ENCODE peak calls at places on chromosomes 7 and 10, in four cellular contexts. One of them, this sample, is unnamed.

GRCh38 chr7:125480762-125481161 is 551.1 kb upstream of the POT1 start:
- DNase-seq in substantia nigra: no peak
- DNase-seq in CD4-positive, alpha-beta T cell: no peak
- DNase-seq in HCT116: no peak
- DNase-seq in this sample: no peak

GRCh38 chr10:60573342-60573741 is 183.7 kb upstream of the ANK3 start:
- DNase-seq in substantia nigra: no peak
- DNase-seq in CD4-positive, alpha-beta T cell: no peak
- DNase-seq in HCT116: no peak
- DNase-seq in this sample: no peak

GRCh38 chr7:158389514-158390425 is 197.9 kb downstream of the PTPRN2 start:
- DNase-seq in substantia nigra: no peak
- DNase-seq in CD4-positive, alpha-beta T cell: no peak
- DNase-seq in HCT116: no peak
- DNase-seq in this sample: no peak

GRCh38 chr10:63204667-63205391 is 71.7 kb downstream of the NRBF2 start:
- DNase-seq in substantia nigra: no peak
- DNase-seq in CD4-positive, alpha-beta T cell: no peak
- DNase-seq in HCT116: no peak
- DNase-seq in this sample: no peak

GRCh38 chr10:13842119-13842518 is 255.4 kb downstream of the PRPF18 start:
- DNase-seq in substantia nigra: no peak
- DNase-seq in CD4-positive, alpha-beta T cell: no peak
- DNase-seq in HCT116: no peak
- DNase-seq in this sample: no peak

GRCh38 chr7:19491371-19491770 is 217.5 kb downstream of the POLR1F start:
- DNase-seq in substantia nigra: no peak
- DNase-seq in CD4-positive, alpha-beta T cell: no peak
- DNase-seq in HCT116: no peak
- DNase-seq in this sample: no peak

GRCh38 chr10:110260746-110261477 is 43.8 kb downstream of the SMNDC1 start:
- DNase-seq in substantia nigra: no peak
- DNase-seq in CD4-positive, alpha-beta T cell: no peak
- DNase-seq in HCT116: no peak
- DNase-seq in this sample: no peak

GRCh38 chr10:71598673-71599072 is 120.9 kb downstream of the C10orf105 start:
- DNase-seq in substantia nigra: no peak
- DNase-seq in CD4-positive, alpha-beta T cell: no peak
- DNase-seq in HCT116: no peak
- DNase-seq in this sample: no peak

GRCh38 chr7:40983106-40983505 is 719.8 kb downstream of the INHBA start:
- DNase-seq in substantia nigra: no peak
- DNase-seq in CD4-positive, alpha-beta T cell: no peak
- DNase-seq in HCT116: no peak
- DNase-seq in this sample: no peak

GRCh38 chr10:1364151-1364910 is 308.1 kb downstream of the WDR37 start:
- DNase-seq in substantia nigra: no peak
- DNase-seq in CD4-positive, alpha-beta T cell: no peak
- DNase-seq in HCT116: no peak
- DNase-seq in this sample: peak

DNA sequence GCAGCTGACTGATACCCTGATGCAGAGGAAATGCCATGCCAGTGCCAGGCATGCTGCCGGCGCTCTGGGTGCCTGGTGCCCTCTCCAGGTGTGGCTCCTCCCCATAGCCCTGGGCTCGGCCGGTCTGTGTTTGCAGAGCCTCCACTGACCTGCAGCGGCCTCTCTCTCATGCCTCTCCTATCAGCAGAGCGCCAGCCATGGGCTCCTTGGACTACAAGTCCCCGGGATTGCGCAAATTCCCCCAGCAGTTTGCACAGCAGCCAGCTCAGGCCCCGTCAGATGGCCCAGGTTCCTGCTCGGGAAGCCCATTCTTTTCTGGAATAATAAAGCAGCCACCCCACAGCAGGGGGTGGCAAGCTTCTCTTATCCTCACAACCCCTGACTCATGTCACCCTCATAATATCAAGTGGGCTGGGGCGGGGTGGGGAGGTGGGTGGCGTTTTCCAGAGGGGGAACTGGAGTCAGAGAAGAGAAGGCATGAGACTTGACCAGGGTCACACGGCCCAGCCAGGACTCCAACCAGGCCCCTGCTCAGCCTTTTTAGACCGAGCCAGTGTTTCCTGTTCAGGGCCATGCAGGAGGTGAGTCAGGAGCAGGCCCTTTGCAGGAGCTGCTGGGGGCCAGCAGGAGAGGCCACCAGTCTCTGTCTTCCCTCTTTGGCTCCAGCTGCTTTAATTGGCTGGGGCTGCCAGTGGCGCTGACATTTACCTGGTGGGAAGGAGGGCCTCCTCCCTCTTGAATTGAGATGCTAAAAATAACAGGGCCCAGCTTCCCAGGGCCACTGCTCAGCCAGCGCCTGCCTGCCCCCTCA is 58.6 kb downstream of the ZMIZ1 start:
- DNase-seq in substantia nigra: no peak
- DNase-seq in CD4-positive, alpha-beta T cell: no peak
- DNase-seq in HCT116: peak
- DNase-seq in this sample: no peak
- H3K27ac ChIP-seq in substantia nigra: no peak
- H3K27ac ChIP-seq in CD4-positive, alpha-beta T cell: no peak
- H3K27ac ChIP-seq in HCT116: peak
- H3K27ac ChIP-seq in this sample: no peak

DNA sequence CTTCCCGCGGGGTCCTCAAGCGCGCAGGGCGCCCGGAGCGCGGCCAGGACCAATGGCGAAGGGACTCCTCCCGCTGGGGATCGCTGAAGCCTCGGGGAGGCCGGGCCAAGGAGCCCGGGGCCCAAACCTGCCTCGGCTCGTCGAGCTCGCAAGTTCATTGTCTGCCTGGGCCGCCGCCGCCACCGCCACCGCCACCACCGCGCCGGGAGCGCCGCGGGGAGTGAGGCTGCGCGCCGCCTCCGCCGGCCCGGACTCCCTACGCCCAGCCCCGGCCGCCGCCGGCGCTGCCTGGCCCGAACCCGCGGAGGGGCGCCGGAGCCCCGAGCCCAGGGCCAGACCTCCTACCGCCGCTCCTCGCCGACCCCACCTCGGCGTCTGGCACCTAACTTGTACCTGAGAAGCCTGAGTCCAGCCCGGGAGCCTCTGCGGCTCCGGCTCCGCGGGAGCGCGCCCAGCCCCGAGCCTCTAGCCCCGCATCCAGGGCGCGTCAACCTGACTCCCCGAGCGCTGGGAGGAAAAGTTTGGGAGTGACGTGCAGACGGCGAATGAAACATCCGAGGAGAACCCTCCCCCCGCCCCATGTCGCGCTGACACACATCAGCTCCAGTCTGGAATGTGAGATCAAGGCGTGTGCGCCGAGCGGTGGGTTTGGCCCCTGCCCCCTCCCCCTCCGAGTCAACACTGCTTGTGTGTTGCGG is at the start of gene CHST15:
- DNase-seq in substantia nigra: peak
- DNase-seq in CD4-positive, alpha-beta T cell: no peak
- DNase-seq in HCT116: peak
- DNase-seq in this sample: peak
- H3K27ac ChIP-seq in substantia nigra: peak
- H3K27ac ChIP-seq in CD4-positive, alpha-beta T cell: no peak
- H3K27ac ChIP-seq in HCT116: peak
- H3K27ac ChIP-seq in this sample: peak

DNA sequence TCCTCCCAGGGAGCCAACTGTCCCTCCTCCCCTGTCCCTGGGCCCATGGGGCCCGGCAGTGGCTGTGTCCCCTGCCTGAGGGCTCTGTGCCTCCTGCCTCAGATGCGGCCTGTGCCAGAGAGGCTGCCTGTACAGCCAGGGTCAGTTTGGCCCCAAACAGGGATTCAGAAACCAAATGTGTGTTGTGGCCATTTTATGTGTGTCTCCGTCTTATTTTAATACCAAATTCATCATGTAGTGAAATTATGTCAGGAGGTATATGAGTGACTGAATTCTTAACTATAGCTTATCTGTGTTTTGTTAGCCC is 114.8 kb downstream of the NT5C2 start:
- DNase-seq in substantia nigra: no peak
- DNase-seq in CD4-positive, alpha-beta T cell: no peak
- DNase-seq in HCT116: no peak
- DNase-seq in this sample: no peak
- H3K27ac ChIP-seq in substantia nigra: no peak
- H3K27ac ChIP-seq in CD4-positive, alpha-beta T cell: no peak
- H3K27ac ChIP-seq in HCT116: no peak
- H3K27ac ChIP-seq in this sample: no peak

DNA sequence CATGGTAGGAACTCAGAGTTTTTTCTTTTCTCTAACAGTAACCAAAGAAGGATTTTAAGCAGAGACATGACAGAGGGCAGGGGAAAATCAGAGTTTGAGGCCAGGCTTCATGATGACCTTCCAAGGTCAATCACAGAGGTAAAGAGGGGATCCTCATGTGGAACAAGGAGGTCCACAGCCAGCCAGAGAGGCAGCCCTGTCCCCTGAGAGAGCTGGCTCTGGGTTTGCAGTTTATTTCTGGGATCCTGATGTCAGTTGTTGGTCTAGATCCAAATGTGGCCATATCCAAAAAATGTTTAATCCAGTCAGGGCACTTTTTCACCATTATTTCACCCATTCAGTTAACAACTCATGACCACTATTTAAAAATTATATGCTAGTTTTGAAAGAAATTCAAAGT is 45.6 kb downstream of the GPR141 start:
- DNase-seq in substantia nigra: no peak
- DNase-seq in CD4-positive, alpha-beta T cell: no peak
- DNase-seq in HCT116: no peak
- DNase-seq in this sample: no peak
- H3K27ac ChIP-seq in substantia nigra: no peak
- H3K27ac ChIP-seq in CD4-positive, alpha-beta T cell: no peak
- H3K27ac ChIP-seq in HCT116: no peak
- H3K27ac ChIP-seq in this sample: no peak

GRCh38 chr10:34407227-34407626 is 407.9 kb downstream of the PARD3 start:
- DNase-seq in substantia nigra: no peak
- DNase-seq in CD4-positive, alpha-beta T cell: no peak
- DNase-seq in HCT116: no peak
- DNase-seq in this sample: peak
- H3K27ac ChIP-seq in substantia nigra: no peak
- H3K27ac ChIP-seq in CD4-positive, alpha-beta T cell: no peak
- H3K27ac ChIP-seq in HCT116: no peak
- H3K27ac ChIP-seq in this sample: no peak

GRCh38 chr7:140060788-140061606 is 1.8 kb downstream of the PARP12 start:
- DNase-seq in substantia nigra: no peak
- DNase-seq in CD4-positive, alpha-beta T cell: no peak
- DNase-seq in HCT116: no peak
- DNase-seq in this sample: peak

GRCh38 chr7:140062118-140062527 is 628 bp downstream of the PARP12 start:
- DNase-seq in substantia nigra: no peak
- DNase-seq in CD4-positive, alpha-beta T cell: peak
- DNase-seq in HCT116: no peak
- DNase-seq in this sample: peak

GRCh38 chr7:140060243-140060630 is 2.5 kb downstream of the PARP12 start:
- DNase-seq in substantia nigra: no peak
- DNase-seq in CD4-positive, alpha-beta T cell: no peak
- DNase-seq in HCT116: no peak
- DNase-seq in this sample: peak

GRCh38 chr7:140061607-140061930 is 1.2 kb downstream of the PARP12 start:
- DNase-seq in substantia nigra: no peak
- DNase-seq in CD4-positive, alpha-beta T cell: no peak
- DNase-seq in HCT116: no peak
- DNase-seq in this sample: peak

GRCh38 chr7:140062528-140063299 is at the start of gene PARP12:
- DNase-seq in substantia nigra: peak
- DNase-seq in CD4-positive, alpha-beta T cell: peak
- DNase-seq in HCT116: no peak
- DNase-seq in this sample: peak
- H3K27ac ChIP-seq in substantia nigra: peak
- H3K27ac ChIP-seq in CD4-positive, alpha-beta T cell: peak
- H3K27ac ChIP-seq in HCT116: peak
- H3K27ac ChIP-seq in this sample: peak

DNA sequence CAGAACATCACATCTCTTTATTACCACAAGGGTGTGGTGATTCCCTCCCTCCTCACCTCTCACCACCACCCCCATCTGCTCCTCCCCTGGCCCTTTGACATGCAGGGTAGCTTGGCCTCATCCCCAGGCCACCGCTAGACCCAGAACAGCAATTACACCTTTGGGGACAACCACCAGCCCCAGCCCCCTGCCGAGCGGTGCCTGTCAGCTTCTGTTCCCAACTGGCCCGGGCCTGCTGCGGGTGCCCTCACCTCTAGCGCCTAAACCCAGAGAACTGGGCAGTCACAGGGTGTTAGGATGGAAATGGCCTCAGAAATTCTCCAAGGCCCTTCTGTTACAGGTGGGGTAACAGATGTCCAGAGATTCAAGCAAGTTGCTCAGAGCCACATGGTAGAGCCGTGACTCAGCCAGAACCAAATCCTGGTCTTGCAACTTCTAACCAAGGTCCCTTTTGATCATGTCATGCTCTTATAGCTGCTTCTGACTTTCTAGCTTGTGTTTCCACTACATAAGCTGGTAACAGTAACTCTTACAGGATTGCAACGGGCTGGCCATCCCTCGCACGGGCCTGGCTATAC is 78.0 kb downstream of the PRKAG2 start:
- DNase-seq in substantia nigra: no peak
- DNase-seq in CD4-positive, alpha-beta T cell: no peak
- DNase-seq in HCT116: no peak
- DNase-seq in this sample: no peak
- H3K27ac ChIP-seq in substantia nigra: no peak
- H3K27ac ChIP-seq in CD4-positive, alpha-beta T cell: no peak
- H3K27ac ChIP-seq in HCT116: no peak
- H3K27ac ChIP-seq in this sample: no peak